ENCODE peak calls at places on chromosomes 11 and 22, in four cellular contexts. M, H, L and B are unnamed samples.

GRCh38 chr22:20021196-20022181 is 579 bp downstream of the TANGO2 start:
- DNase-seq in M (peak), H (no peak), L (peak), B (no peak)

GRCh38 chr22:35726933-35727332 is 9.3 kb downstream of the APOL5 start:
- DNase-seq in M (no peak), H (no peak), L (no peak), B (no peak)

GRCh38 chr11:26780686-26781085 is 58.8 kb upstream of the SLC5A12 start:
- DNase-seq in M (no peak), H (no peak), L (no peak), B (no peak)

GRCh38 chr11:118791961-118792578 is 1.1 kb upstream of the DDX6 start:
- DNase-seq in M (no peak), H (no peak), L (peak), B (peak)

GRCh38 chr22:17106785-17107546 is 14.2 kb downstream of the TMEM121B start:
- DNase-seq in M (no peak), H (no peak), L (no peak), B (no peak)

GRCh38 chr11:75944515-75944914 is 129.5 kb downstream of the UVRAG start:
- DNase-seq in M (no peak), H (no peak), L (no peak), B (no peak)

GRCh38 chr11:6480299-6480914 is 724 bp downstream of the ARFIP2 start:
- DNase-seq in M (no peak), H (no peak), L (no peak), B (no peak)

GRCh38 chr22:46881373-46882118 is 119.1 kb downstream of the TBC1D22A start:
- DNase-seq in M (no peak), H (no peak), L (no peak), B (no peak)

GRCh38 chr11:44192701-44193100 is 97.2 kb downstream of the EXT2 start:
- DNase-seq in M (no peak), H (no peak), L (no peak), B (no peak)

GRCh38 chr11:69948256-69949141 is 129.3 kb upstream of the FGF3 start:
- DNase-seq in M (no peak), H (no peak), L (no peak), B (no peak)

GRCh38 chr11:2779981-2780849 is 80.4 kb upstream of the KCNQ1OT1 start:
- DNase-seq in M (no peak), H (no peak), L (no peak), B (peak)

GRCh38 chr11:95776859-95777258 is 12.7 kb downstream of the FAM76B start:
- DNase-seq in M (no peak), H (no peak), L (no peak), B (no peak)

GRCh38 chr11:5600374-5600851 is 4.0 kb downstream of the TRIM6 start:
- DNase-seq in M (peak), H (peak), L (peak), B (peak)

GRCh38 chr11:47768090-47768620 is 1.0 kb upstream of the FNBP4 start:
- DNase-seq in M (peak), H (peak), L (peak), B (no peak)

GRCh38 chr11:130504317-130504716 is 55.9 kb downstream of the ADAMTS15 start:
- DNase-seq in M (no peak), H (no peak), L (no peak), B (no peak)

GRCh38 chr11:8287297-8288070 is 23.8 kb upstream of the LMO1 start:
- DNase-seq in M (no peak), H (no peak), L (no peak), B (no peak)

GRCh38 chr11:130179396-130180306 is 20.1 kb downstream of the ST14 start:
- DNase-seq in M (no peak), H (no peak), L (peak), B (no peak)

GRCh38 chr11:12123177-12123576 is 12.8 kb downstream of the MICAL2 start:
- DNase-seq in M (no peak), H (no peak), L (no peak), B (no peak)

DNA sequence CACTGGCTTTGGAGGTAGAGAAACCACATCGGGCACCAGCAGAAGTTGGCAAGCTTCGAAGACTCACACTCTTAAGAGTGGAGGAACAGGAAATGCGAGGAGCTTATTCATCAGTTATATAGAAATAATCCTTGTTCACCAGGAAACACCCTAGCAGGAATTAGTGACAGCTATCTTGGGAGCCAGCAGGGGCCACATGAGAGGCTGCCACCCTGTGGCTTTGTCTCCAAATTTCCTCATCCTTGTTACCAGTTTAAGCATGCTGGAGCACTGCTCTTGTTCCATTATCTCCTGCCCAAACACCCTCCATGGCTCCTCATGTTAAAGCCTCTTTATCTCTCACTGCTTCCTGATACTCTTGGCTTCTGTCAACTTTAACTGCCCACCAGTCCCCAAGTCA is 131.0 kb downstream of the PLEKHA7 start:
- DNase-seq in M (peak), H (no peak), L (no peak), B (no peak)
- TF ChIP-seq CTCF in M (peak), H (no peak), L (no peak), B (no peak)

DNA sequence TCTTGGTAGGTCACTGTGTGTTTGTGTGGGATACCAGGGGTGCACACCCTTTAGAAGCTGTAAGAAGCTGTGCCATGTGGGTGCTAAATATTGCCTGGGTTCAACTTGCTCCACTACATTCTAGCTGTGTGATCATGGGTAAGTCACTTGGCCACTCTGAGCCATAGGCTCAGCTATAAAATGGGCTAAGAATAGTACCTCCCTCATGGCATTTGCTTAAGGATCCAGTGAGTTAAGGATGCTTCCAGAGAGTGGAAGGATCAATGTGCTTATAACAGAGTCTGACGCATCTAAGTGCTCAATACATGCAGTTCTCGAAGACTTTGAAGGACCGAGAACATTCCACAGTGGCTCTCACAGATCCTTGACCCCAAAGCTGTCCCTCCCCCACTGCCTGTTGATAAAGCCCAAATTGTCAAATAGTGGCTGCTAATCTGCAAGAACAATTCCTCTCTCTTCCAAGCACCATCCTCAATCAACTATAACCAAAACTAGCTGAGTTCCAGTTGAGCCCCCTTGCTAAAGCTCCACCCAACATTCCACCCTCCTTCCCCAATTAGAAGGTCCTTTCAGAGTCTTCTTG is 13.2 kb upstream of the TMPRSS6 start:
- DNase-seq in M (no peak), H (no peak), L (no peak), B (no peak)
- TF ChIP-seq CTCF in M (no peak), H (no peak), L (no peak), B (no peak)

GRCh38 chr11:64803163-64803845 is at the start of gene MAP4K2:
- DNase-seq in M (peak), H (peak), L (peak), B (peak)
- TF ChIP-seq CTCF in M (peak), H (no peak), L (no peak), B (peak)

GRCh38 chr11:60905551-60906113 is 753 bp downstream of the PRPF19 start:
- DNase-seq in M (no peak), H (no peak), L (no peak), B (no peak)

GRCh38 chr11:60902625-60903024 is 3.8 kb downstream of the PRPF19 start:
- DNase-seq in M (no peak), H (no peak), L (no peak), B (no peak)

GRCh38 chr11:60908803-60909202 is 2.4 kb upstream of the PRPF19 start:
- DNase-seq in M (no peak), H (no peak), L (no peak), B (no peak)

GRCh38 chr11:60905047-60905446 is 1.3 kb downstream of the PRPF19 start:
- DNase-seq in M (no peak), H (no peak), L (no peak), B (no peak)

DNA sequence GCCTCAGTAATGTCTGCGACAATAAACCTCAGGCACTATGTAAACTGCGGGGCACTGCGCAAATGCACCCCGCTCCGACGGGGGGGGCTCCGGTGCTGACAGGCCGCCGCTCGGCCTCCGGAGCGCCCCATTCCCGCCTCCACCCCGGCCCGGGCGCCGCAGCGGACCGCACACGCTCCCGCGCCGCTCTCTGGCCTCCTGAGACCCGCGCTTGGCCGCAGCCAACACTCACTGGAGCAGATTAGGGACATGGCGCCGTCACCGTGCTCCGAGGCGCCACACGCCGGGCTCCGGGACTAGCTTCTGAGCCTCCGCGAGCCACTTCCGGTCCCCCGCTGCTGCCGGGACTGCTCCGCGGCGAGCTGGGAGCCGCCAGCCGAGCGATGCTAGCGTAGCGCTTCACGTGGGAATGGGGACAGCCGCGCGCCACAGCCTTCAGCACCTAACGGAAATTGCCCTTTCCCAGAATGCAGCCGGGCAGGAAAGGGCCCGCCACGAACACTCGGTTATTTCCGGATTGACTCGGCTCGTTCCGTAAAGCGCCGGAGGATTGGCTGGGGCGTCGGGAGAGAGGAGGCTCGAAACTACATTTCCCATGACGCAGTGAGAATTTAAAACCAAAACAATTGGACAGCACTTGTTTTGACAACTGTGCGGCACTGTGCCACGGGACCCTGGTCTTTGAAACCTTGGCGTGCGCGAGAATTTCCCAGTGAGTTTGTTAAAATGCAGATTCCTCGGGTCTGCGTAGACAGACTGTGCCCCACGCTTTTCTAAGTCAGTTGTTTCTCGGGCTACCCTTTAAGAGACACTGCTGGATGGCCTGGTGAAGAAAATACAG is at the start of gene PRPF19:
- DNase-seq in M (peak), H (peak), L (peak), B (peak)
- TF ChIP-seq CTCF in M (no peak), H (no peak), L (no peak), B (no peak)

DNA sequence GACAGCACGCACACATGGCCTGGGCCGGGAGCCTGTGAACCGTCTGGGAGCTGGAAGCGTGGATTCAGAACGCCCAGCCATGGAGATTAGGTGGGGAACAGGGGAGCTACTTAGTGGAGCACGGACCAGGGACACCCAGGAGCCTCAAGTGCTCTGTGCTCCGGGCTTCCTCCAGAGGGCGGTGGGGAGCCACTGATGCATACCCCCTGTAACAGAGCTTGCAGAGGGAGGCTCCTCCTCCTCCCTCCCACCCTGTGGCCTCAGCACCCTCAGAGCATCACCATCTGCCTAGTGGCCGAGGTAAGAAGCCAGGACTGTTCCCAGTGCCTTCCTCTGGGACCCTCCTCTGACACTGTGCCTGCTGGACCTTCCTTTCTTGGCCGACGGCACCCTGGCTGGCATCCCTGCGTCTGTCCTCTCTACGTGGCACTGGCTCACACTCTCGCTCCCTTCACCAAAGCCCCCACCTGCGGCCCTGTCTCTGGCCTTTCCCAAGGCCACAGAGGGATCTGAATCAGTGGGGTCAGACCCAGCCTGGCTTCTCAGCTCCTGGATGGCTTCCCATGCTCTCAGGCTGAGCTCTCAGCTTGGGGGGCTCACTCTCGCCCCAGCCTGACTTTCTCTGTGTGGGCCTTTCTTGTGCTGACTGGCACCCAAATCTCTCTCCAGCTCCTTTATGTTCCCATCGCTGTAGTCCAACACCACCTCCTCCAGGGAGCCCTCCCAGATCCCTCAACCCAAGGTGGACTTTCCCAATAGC is 780.9 kb downstream of the BRD1 start:
- DNase-seq in M (peak), H (no peak), L (peak), B (peak)
- TF ChIP-seq CTCF in M (no peak), H (peak), L (peak), B (peak)

GRCh38 chr11:133081020-133081419 is 451.3 kb downstream of the OPCML start:
- DNase-seq in M (no peak), H (no peak), L (no peak), B (no peak)
- TF ChIP-seq CTCF in M (no peak), H (no peak), L (peak), B (peak)

DNA sequence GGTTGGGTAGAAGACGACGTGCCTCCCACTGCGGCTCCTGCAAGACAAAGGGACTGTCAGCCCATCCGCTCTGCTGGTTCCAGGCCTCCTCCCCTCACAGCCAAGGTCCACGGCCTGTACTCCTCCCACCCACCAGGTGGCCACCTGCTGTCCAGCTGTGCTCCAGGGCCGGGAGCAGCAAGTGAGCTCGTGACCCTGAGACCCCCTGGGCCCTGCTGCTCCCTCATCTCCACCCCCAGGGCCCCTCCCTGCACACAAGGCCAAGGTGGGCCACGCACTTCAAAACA is 27.4 kb downstream of the TSPAN4 start:
- DNase-seq in M (no peak), H (no peak), L (peak), B (no peak)
- TF ChIP-seq CTCF in M (peak), H (peak), L (peak), B (peak)

GRCh38 chr11:103730151-103730940 is 306.1 kb upstream of the DDI1 start:
- DNase-seq in M (no peak), H (no peak), L (no peak), B (no peak)

GRCh38 chr11:103731681-103732080 is 304.8 kb upstream of the DDI1 start:
- DNase-seq in M (no peak), H (no peak), L (no peak), B (no peak)

GRCh38 chr11:103729653-103730052 is 306.8 kb upstream of the DDI1 start:
- DNase-seq in M (no peak), H (no peak), L (no peak), B (no peak)

DNA sequence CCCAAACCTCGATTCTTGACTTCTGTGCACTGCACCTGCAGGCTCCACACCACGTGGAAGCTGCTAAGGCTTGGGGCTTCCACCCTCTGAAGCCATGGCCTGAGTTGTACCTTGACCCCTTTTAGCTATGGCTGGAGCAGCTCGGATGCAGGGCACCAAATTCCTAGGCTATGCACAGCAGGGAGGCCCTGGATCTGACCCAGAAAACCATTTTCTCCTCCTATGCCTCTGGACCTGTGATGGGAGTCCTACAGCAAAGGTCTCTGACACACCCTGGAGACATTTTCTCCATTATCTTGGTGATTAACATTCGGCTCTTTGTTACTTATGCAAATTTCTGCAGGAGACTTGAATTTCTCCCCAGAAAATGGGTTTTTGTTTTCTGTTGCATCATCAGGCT is 309.2 kb upstream of the DDI1 start:
- DNase-seq in M (no peak), H (no peak), L (no peak), B (no peak)
- TF ChIP-seq CTCF in M (no peak), H (no peak), L (no peak), B (no peak)

GRCh38 chr11:10450451-10451398 is 4.3 kb upstream of the AMPD3 start:
- DNase-seq in M (peak), H (no peak), L (peak), B (peak)
- TF ChIP-seq CTCF in M (peak), H (peak), L (peak), B (peak)

DNA sequence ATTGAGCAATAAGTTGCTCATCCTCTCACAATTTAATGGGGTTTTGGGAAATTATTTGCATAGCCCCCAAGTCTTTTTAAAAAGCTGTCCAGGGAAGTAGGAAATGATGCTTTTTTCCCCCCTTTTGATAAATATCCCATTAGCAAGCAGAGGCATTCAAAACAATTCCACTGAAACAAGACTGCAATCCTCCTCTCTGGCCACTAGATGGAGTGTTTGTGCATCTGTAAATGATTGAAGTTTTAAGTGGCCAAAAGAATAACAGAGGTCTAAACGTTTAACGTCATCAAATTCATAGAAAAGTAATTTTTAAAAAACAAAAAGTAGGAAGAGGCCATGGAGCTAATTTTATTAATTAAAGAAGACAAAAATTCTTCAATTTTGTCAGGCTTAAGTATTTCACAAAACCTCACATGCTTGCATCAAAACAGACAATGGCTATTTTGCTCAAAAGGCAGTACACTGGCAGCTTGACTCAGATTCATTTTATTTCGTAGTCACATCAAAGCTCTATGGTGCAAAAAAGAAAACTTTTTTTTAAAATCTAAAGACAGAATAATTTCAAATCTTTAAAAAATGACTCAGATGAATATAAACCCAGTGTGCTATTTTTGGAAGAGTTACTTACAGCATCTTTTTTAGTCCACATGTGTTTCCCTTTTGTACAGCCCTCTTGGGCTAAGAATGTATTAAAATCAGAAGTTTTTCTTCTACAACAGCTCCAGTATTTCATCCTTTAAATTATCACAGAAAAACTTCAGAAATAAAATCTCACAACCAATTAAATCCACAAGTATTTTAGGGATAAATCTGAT is 17.8 kb downstream of the CHORDC1 start:
- DNase-seq in M (peak), H (peak), L (peak), B (no peak)
- TF ChIP-seq CTCF in M (peak), H (peak), L (peak), B (peak)